ENCODE peak calls at places on chromosomes 6 and 20, in seven cellular contexts. A is ovary; N is HCT116; P is WERI-Rb-1; Z is CD4-positive, CD25-positive, alpha-beta regulatory T cell; V is naive thymus-derived CD4-positive, alpha-beta T cell; I is lung. L is an unnamed sample.

GRCh38 chr6:28923318-28924102 is at the start of gene TRIM27:
- DNase-seq in A (peak; percentile 92), N (peak; percentile 57), P (peak; percentile 97), Z (peak; percentile 81), V (peak; percentile 67), I (peak; percentile 90), L (peak; percentile 86)

GRCh38 chr6:2784061-2784460 is 18.9 kb downstream of the WRNIP1 start:
- DNase-seq in A (no peak), N (no peak), P (no peak), Z (no peak), V (no peak), I (no peak), L (no peak)

GRCh38 chr6:84582997-84583396 is 181.4 kb downstream of the TBX18 start:
- DNase-seq in A (no peak), N (no peak), P (no peak), Z (no peak), V (no peak), I (no peak), L (no peak)

GRCh38 chr20:23187759-23188158 is 101.6 kb upstream of the CD93 start:
- DNase-seq in A (no peak), N (no peak), P (no peak), Z (no peak), V (no peak), I (no peak), L (peak; percentile 49)

GRCh38 chr6:147459772-147460171 is 48.7 kb upstream of the SAMD5 start:
- DNase-seq in A (no peak), N (no peak), P (no peak), Z (no peak), V (no peak), I (no peak), L (no peak)

GRCh38 chr20:31705191-31705590 is 17.5 kb downstream of the BCL2L1 start:
- DNase-seq in A (no peak), N (no peak), P (no peak), Z (no peak), V (no peak), I (no peak), L (no peak)

GRCh38 chr6:8047466-8048292 is 16.5 kb downstream of the BLOC1S5 start:
- DNase-seq in A (no peak), N (no peak), P (no peak), Z (no peak), V (no peak), I (no peak), L (no peak)

GRCh38 chr6:167787896-167788530 is 38.7 kb upstream of the AFDN start:
- DNase-seq in A (no peak), N (no peak), P (peak; percentile 79), Z (no peak), V (no peak), I (no peak), L (no peak)

GRCh38 chr20:31661625-31662371 is 24.1 kb downstream of the COX4I2 start:
- DNase-seq in A (peak; percentile 88), N (peak; percentile 40), P (peak; percentile 77), Z (peak; percentile 77), V (peak; percentile 64), I (peak; percentile 79), L (peak; percentile 88)

GRCh38 chr20:24275946-24276705 is 193.3 kb upstream of the SYNDIG1 start:
- DNase-seq in A (no peak), N (no peak), P (no peak), Z (no peak), V (no peak), I (no peak), L (no peak)

GRCh38 chr6:166952122-166952521 is 4.2 kb downstream of the RNASET2 start:
- DNase-seq in A (no peak), N (no peak), P (no peak), Z (no peak), V (no peak), I (no peak), L (no peak)

GRCh38 chr6:3727036-3727435 is 24.5 kb downstream of the PXDC1 start:
- DNase-seq in A (no peak), N (no peak), P (no peak), Z (no peak), V (no peak), I (no peak), L (no peak)

GRCh38 chr6:137122612-137123011 is 50.8 kb downstream of the IL22RA2 start:
- DNase-seq in A (no peak), N (no peak), P (no peak), Z (no peak), V (no peak), I (no peak), L (no peak)

GRCh38 chr6:35722121-35722761 is 14.6 kb upstream of the ARMC12 start:
- DNase-seq in A (peak; percentile 66), N (no peak), P (no peak), Z (no peak), V (no peak), I (no peak), L (peak; percentile 91)

GRCh38 chr20:47396762-47397476 is 40.4 kb upstream of the ZMYND8 start:
- DNase-seq in A (no peak), N (no peak), P (no peak), Z (no peak), V (no peak), I (no peak), L (no peak)

GRCh38 chr6:121652223-121652622 is 216.8 kb downstream of the GJA1 start:
- DNase-seq in A (no peak), N (no peak), P (no peak), Z (no peak), V (no peak), I (no peak), L (no peak)

GRCh38 chr6:40986364-40986763 is 52.7 kb downstream of the UNC5CL start:
- DNase-seq in A (no peak), N (no peak), P (no peak), Z (no peak), V (no peak), I (no peak), L (no peak)

GRCh38 chr6:81834141-81834621 is 81.7 kb upstream of the TENT5A start:
- DNase-seq in A (peak; percentile 66), N (no peak), P (no peak), Z (no peak), V (no peak), I (no peak), L (no peak)

GRCh38 chr20:1274485-1275313 is 8.6 kb downstream of the SNPH start:
- DNase-seq in A (no peak), N (no peak), P (no peak), Z (no peak), V (no peak), I (no peak), L (no peak)

GRCh38 chr20:17928633-17929311 is 39.8 kb downstream of the SNX5 start:
- DNase-seq in A (no peak), N (no peak), P (no peak), Z (no peak), V (no peak), I (no peak), L (no peak)

GRCh38 chr6:102841055-102841454 is 1447.5 kb downstream of the GRIK2 start:
- DNase-seq in A (no peak), N (no peak), P (no peak), Z (no peak), V (no peak), I (no peak), L (no peak)

GRCh38 chr6:167652701-167653095 is 174.0 kb upstream of the AFDN start:
- DNase-seq in A (no peak), N (no peak), P (no peak), Z (no peak), V (no peak), I (no peak), L (peak; percentile 76)

GRCh38 chr20:44736170-44737021 is 9.3 kb upstream of the KCNK15 start:
- DNase-seq in A (peak; percentile 61), N (peak; percentile 89), P (peak; percentile 66), Z (peak; percentile 21), V (peak; percentile 48), I (peak; percentile 66), L (no peak)

GRCh38 chr6:7424967-7425807 is 35.6 kb downstream of the RIOK1 start:
- DNase-seq in A (no peak), N (peak; percentile 24), P (no peak), Z (no peak), V (no peak), I (no peak), L (no peak)

GRCh38 chr6:15871211-15871770 is 208.5 kb upstream of the DTNBP1 start:
- DNase-seq in A (no peak), N (no peak), P (no peak), Z (no peak), V (no peak), I (no peak), L (no peak)

DNA sequence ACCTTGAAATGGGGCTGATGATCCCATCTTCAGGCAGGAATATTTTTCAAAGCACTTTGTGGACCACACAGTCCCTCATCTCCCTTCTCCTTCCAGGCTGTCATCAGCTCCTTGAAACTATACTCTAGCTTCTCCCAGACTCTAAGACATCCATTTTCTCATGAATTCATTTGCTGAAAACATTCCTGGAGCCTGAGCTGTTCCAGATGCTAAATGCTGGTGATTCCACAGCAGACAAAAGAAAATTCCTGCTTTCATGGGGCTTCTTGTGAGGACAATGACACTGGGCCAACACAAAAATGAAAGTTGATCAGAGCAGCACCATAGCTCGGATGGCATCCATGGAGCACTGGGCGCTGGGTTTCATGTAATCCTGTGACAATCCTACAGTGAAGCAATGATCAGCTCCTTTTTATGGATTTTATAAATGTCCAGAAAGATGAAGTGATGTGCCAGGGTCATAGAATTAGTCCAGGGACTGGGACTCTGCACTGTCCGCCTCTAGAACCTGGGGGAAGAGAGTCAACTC is 47.4 kb upstream of the STX16 start:
- DNase-seq in A (no peak), N (no peak), P (no peak), Z (no peak), V (no peak), I (no peak), L (no peak)
- H3K4me3 ChIP-seq in A (no peak overlapping the region), N (no peak overlapping the region), P (no peak overlapping the region), Z (no peak overlapping the region), V (no peak overlapping the region), I (no peak overlapping the region), L (no peak overlapping the region)

GRCh38 chr6:38531134-38531533 is 108.6 kb downstream of the BTBD9 start:
- DNase-seq in A (no peak), N (no peak), P (no peak), Z (no peak), V (no peak), I (no peak), L (no peak)
- H3K9me3 ChIP-seq in A (no peaks in the 10 kb centered on the region), N (no peaks in the 10 kb centered on the region), P (peaks cover 19% of the 10 kb centered on the region), Z (peaks cover 3% of the 10 kb centered on the region), V (peaks cover 17% of the 10 kb centered on the region), I (no peaks in the 10 kb centered on the region), L (no peaks in the 10 kb centered on the region)

DNA sequence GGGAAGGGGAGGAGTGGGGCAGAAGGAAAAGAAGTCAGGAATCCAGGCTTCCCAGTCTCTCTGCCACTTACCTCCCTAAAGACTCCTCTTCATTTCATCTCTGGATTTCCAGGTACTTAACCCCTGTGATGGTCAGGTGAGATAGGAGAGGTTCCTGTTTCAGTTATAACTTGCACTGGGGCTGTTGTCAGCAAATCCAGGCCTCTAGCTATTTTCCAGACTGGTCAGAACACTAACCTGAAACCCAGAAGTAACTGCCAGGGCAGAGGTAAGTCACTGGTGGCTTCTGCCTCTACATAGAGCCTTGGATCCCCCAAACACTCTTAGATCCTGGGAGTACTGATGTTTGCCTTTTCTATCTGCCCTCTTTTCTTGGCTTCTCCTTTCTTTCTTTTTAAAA is 233.5 kb upstream of the TAB2 start:
- DNase-seq in A (no peak), N (no peak), P (no peak), Z (no peak), V (no peak), I (no peak), L (no peak)
- H3K27ac ChIP-seq in A (no peak overlapping the region), N (no peak overlapping the region), P (no peak overlapping the region), Z (peak overlapping the region; percentile 52), V (no peak overlapping the region), I (no peak overlapping the region), L (no peak overlapping the region)

GRCh38 chr6:52089758-52090348 is 2.4 kb upstream of the PKHD1 start:
- DNase-seq in A (no peak), N (no peak), P (no peak), Z (no peak), V (no peak), I (no peak), L (no peak)

GRCh38 chr6:52087498-52087999 is at the start of gene PKHD1:
- DNase-seq in A (no peak), N (peak; percentile 34), P (no peak), Z (no peak), V (no peak), I (peak; percentile 34), L (no peak)
- H3K4me3 ChIP-seq in A (no peak within 1 kb of the TSS), N (no peak within 1 kb of the TSS), P (no peak within 1 kb of the TSS), Z (no peak within 1 kb of the TSS), V (no peak within 1 kb of the TSS), I (no peak within 1 kb of the TSS), L (no peak within 1 kb of the TSS)